ENCODE peak calls at places on chromosomes 11 and 22, in six cellular contexts. One of them, this sample, is unnamed.

GRCh38 chr11:34890089-34890488 is 26.1 kb downstream of the APIP start:
- DNase-seq in GM23248: no peak
- DNase-seq in kidney epithelial cell: no peak
- DNase-seq in HFF-Myc: no peak
- DNase-seq in GM23338: no peak
- DNase-seq in uterus: no peak
- DNase-seq in this sample: no peak

GRCh38 chr11:45518853-45519545 is 146.4 kb downstream of the CHST1 start:
- DNase-seq in HFF-Myc: no peak
- DNase-seq in GM23338: no peak
- DNase-seq in kidney epithelial cell: no peak
- DNase-seq in GM23248: no peak
- DNase-seq in uterus: no peak
- DNase-seq in this sample: no peak

GRCh38 chr22:36239150-36239400 is 252 bp downstream of the APOL2 start:
- DNase-seq in HFF-Myc: no peak
- DNase-seq in uterus: no peak
- DNase-seq in GM23338: no peak
- DNase-seq in kidney epithelial cell: no peak
- DNase-seq in GM23248: no peak
- DNase-seq in this sample: no peak

GRCh38 chr11:1235615-1236315 is 12.9 kb downstream of the MUC5B start:
- DNase-seq in kidney epithelial cell: no peak
- DNase-seq in uterus: no peak
- DNase-seq in GM23338: no peak
- DNase-seq in HFF-Myc: no peak
- DNase-seq in GM23248: no peak
- DNase-seq in this sample: no peak

GRCh38 chr11:67357831-67358555 is 4.6 kb upstream of the POLD4 start:
- DNase-seq in GM23338: no peak
- DNase-seq in uterus: no peak
- DNase-seq in GM23248: peak
- DNase-seq in kidney epithelial cell: no peak
- DNase-seq in HFF-Myc: no peak
- DNase-seq in this sample: no peak

GRCh38 chr11:88414981-88415391 is 77.5 kb upstream of the CTSC start:
- DNase-seq in uterus: no peak
- DNase-seq in GM23248: no peak
- DNase-seq in GM23338: no peak
- DNase-seq in kidney epithelial cell: no peak
- DNase-seq in HFF-Myc: no peak
- DNase-seq in this sample: no peak

GRCh38 chr11:65606876-65607613 is 7.0 kb downstream of the MAP3K11 start:
- DNase-seq in uterus: peak
- DNase-seq in GM23248: peak
- DNase-seq in GM23338: peak
- DNase-seq in HFF-Myc: peak
- DNase-seq in kidney epithelial cell: peak
- DNase-seq in this sample: peak

GRCh38 chr22:18056802-18057474 is 20.9 kb upstream of the PEX26 start:
- DNase-seq in GM23338: no peak
- DNase-seq in GM23248: peak
- DNase-seq in uterus: no peak
- DNase-seq in kidney epithelial cell: no peak
- DNase-seq in HFF-Myc: no peak
- DNase-seq in this sample: no peak

GRCh38 chr11:128874406-128874805 is 7.3 kb upstream of the KCNJ1 start:
- DNase-seq in GM23338: no peak
- DNase-seq in kidney epithelial cell: no peak
- DNase-seq in HFF-Myc: no peak
- DNase-seq in uterus: no peak
- DNase-seq in GM23248: peak
- DNase-seq in this sample: no peak

GRCh38 chr11:62804310-62805043 is 763 bp downstream of the NXF1 start:
- DNase-seq in GM23338: no peak
- DNase-seq in HFF-Myc: no peak
- DNase-seq in GM23248: peak
- DNase-seq in kidney epithelial cell: no peak
- DNase-seq in uterus: no peak
- DNase-seq in this sample: no peak

GRCh38 chr11:119691020-119691666 is 37.9 kb downstream of the NECTIN1 start:
- DNase-seq in HFF-Myc: no peak
- DNase-seq in GM23248: no peak
- DNase-seq in uterus: no peak
- DNase-seq in kidney epithelial cell: no peak
- DNase-seq in GM23338: no peak
- DNase-seq in this sample: no peak

GRCh38 chr11:64894070-64894811 is 15.8 kb upstream of the EHD1 start:
- DNase-seq in GM23338: peak
- DNase-seq in kidney epithelial cell: no peak
- DNase-seq in HFF-Myc: no peak
- DNase-seq in uterus: peak
- DNase-seq in GM23248: peak
- DNase-seq in this sample: peak

GRCh38 chr11:97361812-97362378 is 972.1 kb downstream of the JRKL start:
- DNase-seq in GM23248: no peak
- DNase-seq in uterus: no peak
- DNase-seq in HFF-Myc: no peak
- DNase-seq in GM23338: no peak
- DNase-seq in kidney epithelial cell: peak
- DNase-seq in this sample: no peak

GRCh38 chr22:32542332-32543019 is 67.9 kb downstream of the FBXO7 start:
- DNase-seq in kidney epithelial cell: no peak
- DNase-seq in uterus: peak
- DNase-seq in GM23338: no peak
- DNase-seq in GM23248: no peak
- DNase-seq in HFF-Myc: no peak
- DNase-seq in this sample: no peak

GRCh38 chr11:122895591-122895990 is 13.0 kb downstream of the JHY start:
- DNase-seq in kidney epithelial cell: no peak
- DNase-seq in GM23248: no peak
- DNase-seq in HFF-Myc: no peak
- DNase-seq in uterus: no peak
- DNase-seq in GM23338: no peak
- DNase-seq in this sample: no peak

GRCh38 chr11:64545605-64546004 is 45.4 kb upstream of the SLC22A12 start:
- DNase-seq in kidney epithelial cell: no peak
- DNase-seq in uterus: no peak
- DNase-seq in HFF-Myc: peak
- DNase-seq in GM23338: no peak
- DNase-seq in GM23248: peak
- DNase-seq in this sample: no peak

GRCh38 chr11:15560689-15561467 is 446.2 kb downstream of the INSC start:
- DNase-seq in HFF-Myc: no peak
- DNase-seq in kidney epithelial cell: no peak
- DNase-seq in uterus: no peak
- DNase-seq in GM23338: no peak
- DNase-seq in GM23248: no peak
- DNase-seq in this sample: no peak

GRCh38 chr11:122189259-122189658 is 73.2 kb upstream of the BLID start:
- DNase-seq in kidney epithelial cell: peak
- DNase-seq in HFF-Myc: peak
- DNase-seq in GM23248: peak
- DNase-seq in GM23338: no peak
- DNase-seq in uterus: peak
- DNase-seq in this sample: no peak

GRCh38 chr11:125892071-125892470 is 4.6 kb downstream of the HYLS1 start:
- DNase-seq in HFF-Myc: no peak
- DNase-seq in kidney epithelial cell: no peak
- DNase-seq in GM23248: peak
- DNase-seq in uterus: no peak
- DNase-seq in GM23338: no peak
- DNase-seq in this sample: no peak

GRCh38 chr11:105611837-105612480 is 2.1 kb downstream of the GRIA4 start:
- DNase-seq in GM23338: peak
- DNase-seq in uterus: no peak
- DNase-seq in HFF-Myc: no peak
- DNase-seq in GM23248: no peak
- DNase-seq in kidney epithelial cell: no peak
- DNase-seq in this sample: no peak

GRCh38 chr11:13551834-13552233 is 56.0 kb upstream of the PTH start:
- DNase-seq in GM23338: no peak
- DNase-seq in kidney epithelial cell: no peak
- DNase-seq in HFF-Myc: no peak
- DNase-seq in GM23248: no peak
- DNase-seq in uterus: no peak
- DNase-seq in this sample: no peak

GRCh38 chr22:48894804-48895250 is 932.8 kb downstream of the BRD1 start:
- DNase-seq in GM23338: no peak
- DNase-seq in HFF-Myc: no peak
- DNase-seq in kidney epithelial cell: no peak
- DNase-seq in uterus: no peak
- DNase-seq in GM23248: no peak
- DNase-seq in this sample: no peak

DNA sequence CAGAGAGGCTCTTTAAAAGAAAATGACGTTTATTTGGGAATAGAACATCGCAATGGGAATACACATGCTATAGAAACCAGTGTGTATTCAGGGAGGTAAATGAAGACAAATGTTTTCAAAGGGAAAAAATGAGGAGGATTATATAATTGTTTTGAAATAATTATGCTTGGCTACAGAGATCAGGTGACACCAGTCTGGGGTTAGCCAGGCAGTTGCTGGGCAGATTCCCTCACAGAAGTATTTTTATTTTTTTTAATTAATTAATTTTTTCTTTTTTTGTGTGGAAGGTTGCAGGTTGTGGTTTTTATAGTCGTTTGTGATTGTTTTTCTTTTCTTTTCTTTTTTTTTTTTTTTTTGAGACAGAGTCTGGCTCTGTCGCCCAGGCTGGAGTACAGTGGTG is 5.6 kb upstream of the STARD10 start:
- DNase-seq in HFF-Myc: no peak
- DNase-seq in GM23248: peak
- DNase-seq in GM23338: no peak
- DNase-seq in kidney epithelial cell: no peak
- DNase-seq in uterus: no peak
- DNase-seq in this sample: no peak
- H3K4me3 ChIP-seq in HFF-Myc: no peak
- H3K4me3 ChIP-seq in GM23248: no peak
- H3K4me3 ChIP-seq in GM23338: no peak
- H3K4me3 ChIP-seq in kidney epithelial cell: no peak
- H3K4me3 ChIP-seq in uterus: no peak
- H3K4me3 ChIP-seq in this sample: no peak

GRCh38 chr11:74377689-74378088 is 20.5 kb downstream of the PGM2L1 start:
- DNase-seq in HFF-Myc: no peak
- DNase-seq in GM23338: no peak
- DNase-seq in kidney epithelial cell: no peak
- DNase-seq in uterus: no peak
- DNase-seq in GM23248: no peak
- DNase-seq in this sample: no peak
- H3K4me3 ChIP-seq in HFF-Myc: no peak
- H3K4me3 ChIP-seq in GM23338: no peak
- H3K4me3 ChIP-seq in kidney epithelial cell: no peak
- H3K4me3 ChIP-seq in uterus: no peak
- H3K4me3 ChIP-seq in GM23248: no peak
- H3K4me3 ChIP-seq in this sample: no peak

GRCh38 chr22:30873661-30874060 is 94.9 kb downstream of the MORC2 start:
- DNase-seq in uterus: no peak
- DNase-seq in kidney epithelial cell: no peak
- DNase-seq in GM23248: no peak
- DNase-seq in GM23338: no peak
- DNase-seq in HFF-Myc: no peak
- DNase-seq in this sample: no peak

GRCh38 chr22:30870451-30871345 is 97.9 kb downstream of the MORC2 start:
- DNase-seq in HFF-Myc: no peak
- DNase-seq in uterus: no peak
- DNase-seq in GM23248: no peak
- DNase-seq in kidney epithelial cell: no peak
- DNase-seq in GM23338: no peak
- DNase-seq in this sample: no peak

GRCh38 chr22:30873086-30873650 is 95.4 kb downstream of the MORC2 start:
- DNase-seq in GM23248: no peak
- DNase-seq in HFF-Myc: no peak
- DNase-seq in GM23338: no peak
- DNase-seq in kidney epithelial cell: no peak
- DNase-seq in uterus: no peak
- DNase-seq in this sample: peak

GRCh38 chr22:30871391-30872281 is 96.9 kb downstream of the MORC2 start:
- DNase-seq in GM23248: no peak
- DNase-seq in uterus: no peak
- DNase-seq in GM23338: no peak
- DNase-seq in HFF-Myc: no peak
- DNase-seq in kidney epithelial cell: no peak
- DNase-seq in this sample: peak

DNA sequence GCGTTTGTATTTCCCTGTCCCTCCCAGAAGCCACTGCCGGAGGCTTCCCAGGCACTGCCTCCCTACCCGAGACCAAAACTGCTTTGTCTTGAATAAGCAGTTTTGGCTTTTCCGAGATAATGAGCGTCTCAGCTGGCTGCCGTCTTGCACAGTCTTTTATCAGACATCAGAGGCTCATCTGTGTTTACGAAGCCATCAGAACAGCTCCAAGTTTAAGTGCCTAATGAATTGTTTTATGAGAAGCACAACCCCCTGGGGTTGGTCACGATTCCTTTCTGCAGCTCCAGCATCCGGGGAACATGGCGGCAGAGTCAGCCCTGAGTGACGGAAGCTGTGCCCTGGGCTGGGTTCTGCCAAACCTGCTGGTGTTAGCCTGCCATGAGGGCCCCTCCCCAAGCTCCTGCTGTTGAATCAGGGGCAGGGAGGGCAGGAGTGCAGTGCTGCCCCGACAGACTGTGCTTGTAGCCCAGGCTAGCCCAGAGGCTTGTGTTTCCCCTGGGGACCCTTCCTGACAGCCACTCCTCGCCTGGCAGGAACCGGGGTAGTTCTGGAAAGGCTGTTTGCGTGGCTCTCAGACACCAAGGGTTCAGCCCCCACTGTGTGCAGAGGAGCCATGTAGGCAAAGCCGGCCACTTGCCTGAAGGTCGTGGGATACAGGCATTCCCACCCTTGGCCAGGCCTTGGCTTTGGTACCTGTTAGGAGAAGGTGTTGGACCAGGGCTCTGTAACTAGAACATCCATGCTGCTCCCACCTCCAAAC is 96.1 kb downstream of the MORC2 start:
- DNase-seq in uterus: no peak
- DNase-seq in GM23338: no peak
- DNase-seq in kidney epithelial cell: no peak
- DNase-seq in HFF-Myc: no peak
- DNase-seq in GM23248: no peak
- DNase-seq in this sample: peak
- H3K4me3 ChIP-seq in uterus: no peak
- H3K4me3 ChIP-seq in GM23338: no peak
- H3K4me3 ChIP-seq in kidney epithelial cell: no peak
- H3K4me3 ChIP-seq in HFF-Myc: no peak
- H3K4me3 ChIP-seq in GM23248: no peak
- H3K4me3 ChIP-seq in this sample: no peak

GRCh38 chr11:16923987-16924386 is 90.2 kb downstream of the PLEKHA7 start:
- DNase-seq in HFF-Myc: no peak
- DNase-seq in kidney epithelial cell: no peak
- DNase-seq in GM23248: no peak
- DNase-seq in uterus: no peak
- DNase-seq in GM23338: no peak
- DNase-seq in this sample: no peak
- H3K4me3 ChIP-seq in HFF-Myc: no peak
- H3K4me3 ChIP-seq in kidney epithelial cell: no peak
- H3K4me3 ChIP-seq in GM23248: no peak
- H3K4me3 ChIP-seq in uterus: peak
- H3K4me3 ChIP-seq in GM23338: peak
- H3K4me3 ChIP-seq in this sample: no peak

This sample was measured in dorsolateral prefrontal cortex.